ENCODE peak calls at places on chromosome 5, in seven cellular contexts. V is fibroblast of pulmonary artery, S is C1 segment of cervical spinal cord, C is epithelial cell of esophagus, P is GM12892, X is neural crest cell, I is HuH-7. D is an unnamed sample.

GRCh38 chr5:12777342-12777741 is 873.1 kb upstream of the CTNND2 start:
- DNase-seq in V (no peak), S (no peak), C (no peak), P (no peak), X (no peak), I (no peak), D (no peak)

GRCh38 chr5:176987583-176987982 is 19.0 kb downstream of the UIMC1 start:
- DNase-seq in V (no peak), S (no peak), C (no peak), P (no peak), X (no peak), I (no peak), D (no peak)

GRCh38 chr5:169037478-169037877 is 263.5 kb downstream of the SLIT3 start:
- DNase-seq in V (no peak), S (no peak), C (no peak), P (no peak), X (no peak), I (no peak), D (no peak)

GRCh38 chr5:72210913-72211670 is 103.8 kb downstream of the MAP1B start:
- DNase-seq in V (peak), S (no peak), C (peak), P (no peak), X (no peak), I (no peak), D (peak)

GRCh38 chr5:60257852-60258251 is 364.3 kb upstream of the PDE4D start:
- DNase-seq in V (peak), S (no peak), C (no peak), P (no peak), X (no peak), I (no peak), D (no peak)

GRCh38 chr5:160837211-160837610 is 14.8 kb downstream of the ATP10B start:
- DNase-seq in V (no peak), S (no peak), C (peak), P (no peak), X (no peak), I (no peak), D (no peak)

GRCh38 chr5:74252033-74252430 is 388.5 kb downstream of the ENC1 start:
- DNase-seq in V (no peak), S (no peak), C (peak), P (no peak), X (no peak), I (no peak), D (no peak)

GRCh38 chr5:107985144-107985543 is 314.4 kb upstream of the EFNA5 start:
- DNase-seq in V (no peak), S (no peak), C (peak), P (no peak), X (no peak), I (no peak), D (no peak)

GRCh38 chr5:96718635-96719077 is 56.5 kb downstream of the CAST start:
- DNase-seq in V (peak), S (no peak), C (peak), P (no peak), X (no peak), I (no peak), D (no peak)

GRCh38 chr5:81290146-81290545 is 11.2 kb upstream of the ZCCHC9 start:
- DNase-seq in V (no peak), S (no peak), C (no peak), P (no peak), X (no peak), I (no peak), D (no peak)

GRCh38 chr5:103582364-103582763 is 19.8 kb upstream of the NUDT12 start:
- DNase-seq in V (peak), S (peak), C (peak), P (no peak), X (peak), I (peak), D (no peak)

GRCh38 chr5:166722939-166723338 is 1568.5 kb upstream of the WWC1 start:
- DNase-seq in V (peak), S (no peak), C (peak), P (no peak), X (no peak), I (no peak), D (peak)

GRCh38 chr5:171711631-171712030 is 74.0 kb upstream of the SMIM23 start:
- DNase-seq in V (no peak), S (no peak), C (no peak), P (no peak), X (no peak), I (no peak), D (no peak)

GRCh38 chr5:68046445-68046844 is 169.1 kb upstream of the PIK3R1 start:
- DNase-seq in V (peak), S (no peak), C (peak), P (no peak), X (no peak), I (no peak), D (peak)

GRCh38 chr5:61809651-61810050 is 477.6 kb downstream of the ZSWIM6 start:
- DNase-seq in V (no peak), S (peak), C (peak), P (no peak), X (no peak), I (no peak), D (no peak)

GRCh38 chr5:137431051-137431450 is 68.1 kb downstream of the SPOCK1 start:
- DNase-seq in V (no peak), S (no peak), C (no peak), P (no peak), X (no peak), I (no peak), D (no peak)

GRCh38 chr5:50963647-50964584 is 297.5 kb downstream of the PARP8 start:
- DNase-seq in V (no peak), S (no peak), C (no peak), P (no peak), X (peak), I (no peak), D (no peak)

GRCh38 chr5:135355182-135355581 is 43.8 kb downstream of the MACROH2A1 start:
- DNase-seq in V (no peak), S (no peak), C (no peak), P (no peak), X (no peak), I (no peak), D (no peak)

GRCh38 chr5:55668356-55668755 is 43.8 kb downstream of the SLC38A9 start:
- DNase-seq in V (peak), S (no peak), C (peak), P (no peak), X (no peak), I (no peak), D (peak)

GRCh38 chr5:11047051-11047450 is 286.0 kb upstream of the DAP start:
- DNase-seq in V (no peak), S (no peak), C (no peak), P (no peak), X (no peak), I (no peak), D (no peak)

GRCh38 chr5:124729687-124730359 is 16.6 kb downstream of the ZNF608 start:
- DNase-seq in V (no peak), S (no peak), C (no peak), P (no peak), X (no peak), I (no peak), D (no peak)

GRCh38 chr5:107739661-107740060 is 68.9 kb upstream of the EFNA5 start:
- DNase-seq in V (no peak), S (no peak), C (peak), P (no peak), X (no peak), I (peak), D (no peak)

GRCh38 chr5:6568383-6568782 is 64.5 kb downstream of the NSUN2 start:
- DNase-seq in V (no peak), S (no peak), C (no peak), P (no peak), X (no peak), I (no peak), D (no peak)

GRCh38 chr5:67165524-67166459 is 30.8 kb downstream of the CD180 start:
- DNase-seq in V (peak), S (peak), C (peak), P (peak), X (peak), I (no peak), D (no peak)

GRCh38 chr5:163846512-163846911 is 341.1 kb downstream of the MAT2B start:
- DNase-seq in V (peak), S (no peak), C (peak), P (no peak), X (no peak), I (no peak), D (no peak)

GRCh38 chr5:75275736-75276135 is 39.1 kb upstream of the ANKRD31 start:
- DNase-seq in V (no peak), S (no peak), C (no peak), P (no peak), X (no peak), I (no peak), D (no peak)

GRCh38 chr5:170439246-170439943 is 50.2 kb upstream of the KCNMB1 start:
- DNase-seq in V (no peak), S (no peak), C (no peak), P (no peak), X (no peak), I (no peak), D (no peak)

GRCh38 chr5:176173647-176174046 is 64.6 kb upstream of the SIMC1 start:
- DNase-seq in V (no peak), S (no peak), C (no peak), P (no peak), X (no peak), I (no peak), D (no peak)

GRCh38 chr5:140312067-140312790 is 9.3 kb upstream of the PFDN1 start:
- DNase-seq in V (peak), S (no peak), C (peak), P (no peak), X (no peak), I (no peak), D (peak)

GRCh38 chr5:67591491-67591890 is 394.9 kb upstream of the CD180 start:
- DNase-seq in V (peak), S (no peak), C (no peak), P (no peak), X (no peak), I (no peak), D (no peak)

GRCh38 chr5:6197427-6197826 is 180.9 kb downstream of the MED10 start:
- DNase-seq in V (no peak), S (no peak), C (no peak), P (no peak), X (no peak), I (no peak), D (no peak)

GRCh38 chr5:135977375-135977928 is 22.7 kb upstream of the LECT2 start:
- DNase-seq in V (peak), S (no peak), C (peak), P (peak), X (peak), I (no peak), D (no peak)

GRCh38 chr5:168086104-168086610 is 205.3 kb upstream of the WWC1 start:
- DNase-seq in V (no peak), S (no peak), C (peak), P (no peak), X (no peak), I (peak), D (no peak)

GRCh38 chr5:138180183-138180782 is 1.4 kb downstream of the KIF20A start:
- DNase-seq in V (peak), S (no peak), C (peak), P (no peak), X (peak), I (peak), D (peak)

GRCh38 chr5:170254056-170254455 is 21.3 kb downstream of the C5orf58 start:
- DNase-seq in V (no peak), S (no peak), C (peak), P (no peak), X (no peak), I (no peak), D (no peak)

GRCh38 chr5:126119894-126120442 is 303.2 kb upstream of the GRAMD2B start:
- DNase-seq in V (peak), S (no peak), C (no peak), P (no peak), X (no peak), I (no peak), D (no peak)

GRCh38 chr5:149273237-149273636 is 1.6 kb downstream of the AFAP1L1 start:
- DNase-seq in V (no peak), S (no peak), C (no peak), P (no peak), X (no peak), I (no peak), D (no peak)